ENCODE peak calls at places on chromosomes 2 and 18, in four cellular contexts. One of them, this sample, is unnamed.

GRCh38 chr2:172551266-172551665 is 4.6 kb upstream of the PDK1 start:
- DNase-seq in CD8-positive, alpha-beta T cell: no peak
- DNase-seq in adrenal gland: no peak
- DNase-seq in DND-41: no peak
- DNase-seq in this sample: no peak

GRCh38 chr2:3293221-3293620 is 84.4 kb downstream of the EIPR1 start:
- DNase-seq in CD8-positive, alpha-beta T cell: no peak
- DNase-seq in adrenal gland: peak; percentile 9
- DNase-seq in DND-41: no peak
- DNase-seq in this sample: no peak

GRCh38 chr2:218286570-218287459 is 5.5 kb downstream of the TMBIM1 start:
- DNase-seq in CD8-positive, alpha-beta T cell: peak; percentile 80
- DNase-seq in adrenal gland: peak; percentile 92
- DNase-seq in DND-41: peak; percentile 71
- DNase-seq in this sample: peak; percentile 90

GRCh38 chr2:240413813-240414429 is 21.5 kb upstream of the GPC1 start:
- DNase-seq in CD8-positive, alpha-beta T cell: no peak
- DNase-seq in adrenal gland: no peak
- DNase-seq in DND-41: no peak
- DNase-seq in this sample: no peak

GRCh38 chr2:48406950-48407349 is 123.0 kb upstream of the STON1 start:
- DNase-seq in CD8-positive, alpha-beta T cell: no peak
- DNase-seq in adrenal gland: no peak
- DNase-seq in DND-41: no peak
- DNase-seq in this sample: no peak

GRCh38 chr2:43798300-43798699 is 24.5 kb downstream of the DYNC2LI1 start:
- DNase-seq in CD8-positive, alpha-beta T cell: no peak
- DNase-seq in adrenal gland: no peak
- DNase-seq in DND-41: no peak
- DNase-seq in this sample: no peak

GRCh38 chr2:65786001-65786400 is 353.6 kb upstream of the SPRED2 start:
- DNase-seq in CD8-positive, alpha-beta T cell: no peak
- DNase-seq in adrenal gland: no peak
- DNase-seq in DND-41: no peak
- DNase-seq in this sample: no peak

GRCh38 chr18:45121146-45121545 is 440.5 kb downstream of the SETBP1 start:
- DNase-seq in CD8-positive, alpha-beta T cell: no peak
- DNase-seq in adrenal gland: no peak
- DNase-seq in DND-41: no peak
- DNase-seq in this sample: no peak

GRCh38 chr18:9068346-9068745 is 34.2 kb upstream of the NDUFV2 start:
- DNase-seq in CD8-positive, alpha-beta T cell: no peak
- DNase-seq in adrenal gland: no peak
- DNase-seq in DND-41: no peak
- DNase-seq in this sample: no peak

GRCh38 chr18:13235326-13235937 is 16.9 kb downstream of the LDLRAD4 start:
- DNase-seq in CD8-positive, alpha-beta T cell: peak; percentile 19
- DNase-seq in adrenal gland: no peak
- DNase-seq in DND-41: no peak
- DNase-seq in this sample: no peak

GRCh38 chr2:27051902-27052645 is 606 bp downstream of the AGBL5 start:
- DNase-seq in CD8-positive, alpha-beta T cell: no peak
- DNase-seq in adrenal gland: peak; percentile 63
- DNase-seq in DND-41: no peak
- DNase-seq in this sample: no peak

GRCh38 chr2:136378712-136379595 is 261.0 kb upstream of the CXCR4 start:
- DNase-seq in CD8-positive, alpha-beta T cell: peak; percentile 83
- DNase-seq in adrenal gland: peak; percentile 79
- DNase-seq in DND-41: peak; percentile 82
- DNase-seq in this sample: peak; percentile 83

GRCh38 chr2:8290771-8291352 is 391.0 kb upstream of the ID2 start:
- DNase-seq in CD8-positive, alpha-beta T cell: no peak
- DNase-seq in adrenal gland: no peak
- DNase-seq in DND-41: no peak
- DNase-seq in this sample: no peak

GRCh38 chr18:14978962-14979535 is 231.1 kb downstream of the ANKRD30B start:
- DNase-seq in CD8-positive, alpha-beta T cell: no peak
- DNase-seq in adrenal gland: peak; percentile 38
- DNase-seq in DND-41: peak; percentile 41
- DNase-seq in this sample: no peak

GRCh38 chr2:1132328-1132964 is 181.8 kb downstream of the SNTG2 start:
- DNase-seq in CD8-positive, alpha-beta T cell: no peak
- DNase-seq in adrenal gland: no peak
- DNase-seq in DND-41: no peak
- DNase-seq in this sample: no peak

GRCh38 chr2:74522516-74522915 is 3.5 kb downstream of the DQX1 start:
- DNase-seq in CD8-positive, alpha-beta T cell: no peak
- DNase-seq in adrenal gland: no peak
- DNase-seq in DND-41: no peak
- DNase-seq in this sample: no peak

GRCh38 chr2:74003494-74004211 is 18.9 kb downstream of the TET3 start:
- DNase-seq in CD8-positive, alpha-beta T cell: no peak
- DNase-seq in adrenal gland: no peak
- DNase-seq in DND-41: no peak
- DNase-seq in this sample: no peak

GRCh38 chr2:38360177-38360576 is 16.9 kb downstream of the ATL2 start:
- DNase-seq in CD8-positive, alpha-beta T cell: no peak
- DNase-seq in adrenal gland: no peak
- DNase-seq in DND-41: no peak
- DNase-seq in this sample: no peak

GRCh38 chr2:101692766-101693165 is 4.7 kb upstream of the MAP4K4 start:
- DNase-seq in CD8-positive, alpha-beta T cell: no peak
- DNase-seq in adrenal gland: no peak
- DNase-seq in DND-41: no peak
- DNase-seq in this sample: no peak

DNA sequence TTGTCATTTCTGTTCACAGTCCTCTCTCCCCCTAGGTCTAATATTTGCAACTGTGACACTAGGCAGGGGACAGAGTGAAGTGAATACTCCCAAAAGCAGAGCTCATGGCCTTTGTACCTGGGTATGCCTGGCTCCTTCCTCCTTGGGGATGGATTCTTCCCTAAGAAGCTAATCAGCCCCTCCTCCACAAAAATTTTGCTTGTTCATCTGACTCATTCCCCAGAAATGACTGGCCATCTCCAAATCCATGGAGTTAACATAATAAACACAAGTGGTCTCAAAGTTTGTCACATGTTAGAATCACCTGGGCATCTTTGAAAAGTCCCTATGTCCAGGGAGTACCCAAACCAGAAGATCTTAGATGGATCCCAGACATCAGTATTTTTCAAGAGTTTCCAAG is 65.3 kb downstream of the SUCLG1 start:
- DNase-seq in CD8-positive, alpha-beta T cell: no peak
- DNase-seq in adrenal gland: no peak
- DNase-seq in DND-41: no peak
- DNase-seq in this sample: no peak
- TF ChIP-seq CTCF in CD8-positive, alpha-beta T cell: no peak
- TF ChIP-seq CTCF in adrenal gland: no peak
- TF ChIP-seq CTCF in DND-41: no peak
- TF ChIP-seq CTCF in this sample: no peak

GRCh38 chr18:55302337-55302833 is 285.6 kb downstream of the TCF4 start:
- DNase-seq in CD8-positive, alpha-beta T cell: no peak
- DNase-seq in adrenal gland: no peak
- DNase-seq in DND-41: no peak
- DNase-seq in this sample: no peak
- H3K4me3 ChIP-seq in CD8-positive, alpha-beta T cell: no peak overlapping the region
- H3K4me3 ChIP-seq in adrenal gland: no peak overlapping the region
- H3K4me3 ChIP-seq in DND-41: no peak overlapping the region
- H3K4me3 ChIP-seq in this sample: peak overlapping the region; percentile 51

DNA sequence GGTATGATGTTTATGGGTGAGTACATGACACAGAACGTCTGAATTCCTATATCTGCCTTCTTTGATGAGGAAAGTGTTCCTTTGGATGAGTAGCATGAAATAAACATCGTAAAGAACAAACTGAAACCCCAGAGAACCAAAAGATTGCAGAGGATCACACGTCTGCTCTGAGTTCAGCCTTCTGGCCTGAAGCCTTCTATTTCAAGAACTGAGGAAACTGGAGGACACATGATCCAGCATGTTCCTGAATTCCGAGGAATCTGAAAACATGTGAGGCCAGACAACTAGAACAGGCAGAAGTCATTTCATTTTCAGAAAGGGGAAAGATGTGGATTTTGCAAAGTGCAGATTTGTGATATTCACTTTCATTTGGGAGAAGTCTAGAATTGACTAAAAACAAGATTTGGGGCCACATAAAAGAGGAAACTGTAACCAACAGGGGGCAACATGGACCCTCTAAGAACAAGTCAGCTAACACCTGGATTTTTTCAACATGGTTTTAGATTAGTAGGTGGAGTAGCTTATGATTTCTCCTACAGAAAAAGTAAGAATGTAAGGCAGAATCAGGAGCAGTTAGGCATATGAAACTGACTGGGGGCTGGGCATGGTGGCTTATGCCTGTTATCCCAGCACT is 8.3 kb downstream of the SULT6B1 start:
- DNase-seq in CD8-positive, alpha-beta T cell: no peak
- DNase-seq in adrenal gland: no peak
- DNase-seq in DND-41: no peak
- DNase-seq in this sample: peak; percentile 21
- TF ChIP-seq CTCF in CD8-positive, alpha-beta T cell: no peak
- TF ChIP-seq CTCF in adrenal gland: no peak
- TF ChIP-seq CTCF in DND-41: peak; percentile 36
- TF ChIP-seq CTCF in this sample: peak; percentile 14

GRCh38 chr2:69743847-69744264 is 1.9 kb downstream of the ANXA4 start:
- DNase-seq in CD8-positive, alpha-beta T cell: no peak
- DNase-seq in adrenal gland: no peak
- DNase-seq in DND-41: no peak
- DNase-seq in this sample: no peak
- H3K4me3 ChIP-seq in CD8-positive, alpha-beta T cell: no peak overlapping the region
- H3K4me3 ChIP-seq in adrenal gland: no peak overlapping the region
- H3K4me3 ChIP-seq in DND-41: no peak overlapping the region
- H3K4me3 ChIP-seq in this sample: no peak overlapping the region

GRCh38 chr18:53567935-53568574 is 656.4 kb downstream of the MBD2 start:
- DNase-seq in CD8-positive, alpha-beta T cell: no peak
- DNase-seq in adrenal gland: no peak
- DNase-seq in DND-41: peak; percentile 4
- DNase-seq in this sample: peak; percentile 45
- TF ChIP-seq CTCF in CD8-positive, alpha-beta T cell: peak; percentile 42
- TF ChIP-seq CTCF in adrenal gland: peak; percentile 43
- TF ChIP-seq CTCF in DND-41: peak; percentile 72
- TF ChIP-seq CTCF in this sample: peak; percentile 48

GRCh38 chr2:237407734-237408133 is 6.2 kb downstream of the COL6A3 start:
- DNase-seq in CD8-positive, alpha-beta T cell: no peak
- DNase-seq in adrenal gland: no peak
- DNase-seq in DND-41: no peak
- DNase-seq in this sample: no peak

GRCh38 chr2:237405605-237406004 is 8.4 kb downstream of the COL6A3 start:
- DNase-seq in CD8-positive, alpha-beta T cell: no peak
- DNase-seq in adrenal gland: no peak
- DNase-seq in DND-41: no peak
- DNase-seq in this sample: no peak

GRCh38 chr2:237403024-237403882 is 10.7 kb downstream of the COL6A3 start:
- DNase-seq in CD8-positive, alpha-beta T cell: no peak
- DNase-seq in adrenal gland: no peak
- DNase-seq in DND-41: no peak
- DNase-seq in this sample: no peak

GRCh38 chr2:237404413-237404812 is 9.6 kb downstream of the COL6A3 start:
- DNase-seq in CD8-positive, alpha-beta T cell: no peak
- DNase-seq in adrenal gland: no peak
- DNase-seq in DND-41: no peak
- DNase-seq in this sample: no peak

DNA sequence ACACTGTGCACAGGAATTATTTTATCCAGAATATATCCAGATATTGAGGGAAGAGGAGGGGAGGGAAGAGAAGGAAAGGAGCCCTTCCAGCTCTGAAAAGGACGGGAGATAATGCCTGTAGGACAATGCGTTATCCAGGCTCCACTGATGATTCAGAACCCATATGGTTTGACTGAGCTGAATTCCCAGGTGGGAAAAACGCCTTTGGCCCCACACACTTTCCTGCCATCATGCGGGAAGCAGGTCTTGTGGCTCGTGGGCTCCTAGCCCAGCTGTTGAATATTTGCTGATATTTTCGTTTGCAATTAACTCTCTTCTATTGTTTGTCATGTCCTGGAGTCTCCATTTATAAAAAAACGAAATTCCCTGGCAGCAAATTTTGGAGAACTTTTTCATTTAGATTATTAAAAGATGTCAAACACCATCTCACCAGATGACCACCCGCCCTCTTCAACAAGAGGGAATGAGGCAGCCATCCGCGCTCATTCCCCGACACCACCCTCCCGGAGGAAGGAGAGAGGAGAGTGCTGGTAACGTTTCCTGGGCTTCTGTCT is 8.9 kb downstream of the COL6A3 start:
- DNase-seq in CD8-positive, alpha-beta T cell: no peak
- DNase-seq in adrenal gland: no peak
- DNase-seq in DND-41: no peak
- DNase-seq in this sample: no peak
- H3K4me3 ChIP-seq in CD8-positive, alpha-beta T cell: no peak overlapping the region
- H3K4me3 ChIP-seq in adrenal gland: no peak overlapping the region
- H3K4me3 ChIP-seq in DND-41: no peak overlapping the region
- H3K4me3 ChIP-seq in this sample: no peak overlapping the region

GRCh38 chr2:127083819-127084503 is 23.0 kb downstream of the BIN1 start:
- DNase-seq in CD8-positive, alpha-beta T cell: no peak
- DNase-seq in adrenal gland: peak; percentile 91
- DNase-seq in DND-41: no peak
- DNase-seq in this sample: no peak
- TF ChIP-seq CTCF in CD8-positive, alpha-beta T cell: no peak
- TF ChIP-seq CTCF in adrenal gland: no peak
- TF ChIP-seq CTCF in DND-41: no peak
- TF ChIP-seq CTCF in this sample: no peak

GRCh38 chr2:161418715-161419337 is 2.7 kb downstream of the TBR1 start:
- DNase-seq in CD8-positive, alpha-beta T cell: no peak
- DNase-seq in adrenal gland: no peak
- DNase-seq in DND-41: no peak
- DNase-seq in this sample: peak; percentile 27
- H3K4me3 ChIP-seq in CD8-positive, alpha-beta T cell: no peak overlapping the region
- H3K4me3 ChIP-seq in adrenal gland: no peak overlapping the region
- H3K4me3 ChIP-seq in DND-41: no peak overlapping the region
- H3K4me3 ChIP-seq in this sample: peak overlapping the region; percentile 47

GRCh38 chr2:70686577-70687460 is 81.2 kb downstream of the ADD2 start:
- DNase-seq in CD8-positive, alpha-beta T cell: peak; percentile 44
- DNase-seq in adrenal gland: peak; percentile 31
- DNase-seq in DND-41: peak; percentile 24
- DNase-seq in this sample: peak; percentile 41
- TF ChIP-seq CTCF in CD8-positive, alpha-beta T cell: no peak
- TF ChIP-seq CTCF in adrenal gland: peak; percentile 13
- TF ChIP-seq CTCF in DND-41: peak; percentile 44
- TF ChIP-seq CTCF in this sample: peak; percentile 34

This sample was measured in GM12865.